ENCODE peak calls at places on chromosome 2, in ten cellular contexts. One of them, this sample, is unnamed.

GRCh38 chr2:238238766-238239551 is 879 bp downstream of the HES6 start:
- DNase-seq in endothelial cell of umbilical vein: no peak
- DNase-seq in HAP-1: peak; percentile 65
- DNase-seq in AG04449: no peak
- DNase-seq in thyroid gland: peak; percentile 19
- DNase-seq in heart left ventricle: peak; percentile 59
- DNase-seq in GM12865: no peak
- DNase-seq in neural progenitor cell: peak; percentile 49
- DNase-seq in effector memory CD4-positive, alpha-beta T cell: no peak
- DNase-seq in astrocyte of the spinal cord: no peak
- DNase-seq in this sample: peak; percentile 41

GRCh38 chr2:191571163-191571769 is 106.7 kb upstream of the NABP1 start:
- DNase-seq in endothelial cell of umbilical vein: peak; percentile 65
- DNase-seq in HAP-1: peak; percentile 10
- DNase-seq in AG04449: no peak
- DNase-seq in thyroid gland: no peak
- DNase-seq in heart left ventricle: no peak
- DNase-seq in GM12865: peak; percentile 63
- DNase-seq in neural progenitor cell: peak; percentile 48
- DNase-seq in effector memory CD4-positive, alpha-beta T cell: no peak
- DNase-seq in astrocyte of the spinal cord: peak; percentile 70
- DNase-seq in this sample: no peak

GRCh38 chr2:176999331-176999730 is 213.3 kb upstream of the HNRNPA3 start:
- DNase-seq in endothelial cell of umbilical vein: no peak
- DNase-seq in HAP-1: no peak
- DNase-seq in AG04449: no peak
- DNase-seq in thyroid gland: peak; percentile 7
- DNase-seq in heart left ventricle: no peak
- DNase-seq in GM12865: peak; percentile 69
- DNase-seq in neural progenitor cell: no peak
- DNase-seq in effector memory CD4-positive, alpha-beta T cell: no peak
- DNase-seq in astrocyte of the spinal cord: peak; percentile 62
- DNase-seq in this sample: no peak

GRCh38 chr2:207156451-207157161 is 9.1 kb downstream of the KLF7 start:
- DNase-seq in endothelial cell of umbilical vein: no peak
- DNase-seq in HAP-1: no peak
- DNase-seq in AG04449: no peak
- DNase-seq in thyroid gland: no peak
- DNase-seq in heart left ventricle: no peak
- DNase-seq in GM12865: peak; percentile 64
- DNase-seq in neural progenitor cell: no peak
- DNase-seq in effector memory CD4-positive, alpha-beta T cell: no peak
- DNase-seq in astrocyte of the spinal cord: peak; percentile 53
- DNase-seq in this sample: no peak

GRCh38 chr2:147255812-147256211 is 589.0 kb upstream of the ACVR2A start:
- DNase-seq in endothelial cell of umbilical vein: no peak
- DNase-seq in HAP-1: no peak
- DNase-seq in AG04449: no peak
- DNase-seq in thyroid gland: no peak
- DNase-seq in heart left ventricle: peak; percentile 22
- DNase-seq in GM12865: no peak
- DNase-seq in neural progenitor cell: peak; percentile 6
- DNase-seq in effector memory CD4-positive, alpha-beta T cell: no peak
- DNase-seq in astrocyte of the spinal cord: no peak
- DNase-seq in this sample: peak; percentile 59

GRCh38 chr2:53970898-53971681 is at the start of gene PSME4:
- DNase-seq in endothelial cell of umbilical vein: peak; percentile 90
- DNase-seq in HAP-1: peak; percentile 96
- DNase-seq in AG04449: no peak
- DNase-seq in thyroid gland: peak; percentile 94
- DNase-seq in heart left ventricle: peak; percentile 97
- DNase-seq in GM12865: peak; percentile 93
- DNase-seq in neural progenitor cell: peak; percentile 96
- DNase-seq in effector memory CD4-positive, alpha-beta T cell: peak; percentile 86
- DNase-seq in astrocyte of the spinal cord: peak; percentile 89
- DNase-seq in this sample: peak; percentile 95

GRCh38 chr2:80969900-80970299 is 665.3 kb upstream of the LRRTM1 start:
- DNase-seq in endothelial cell of umbilical vein: no peak
- DNase-seq in HAP-1: no peak
- DNase-seq in AG04449: no peak
- DNase-seq in thyroid gland: no peak
- DNase-seq in heart left ventricle: no peak
- DNase-seq in GM12865: no peak
- DNase-seq in neural progenitor cell: no peak
- DNase-seq in effector memory CD4-positive, alpha-beta T cell: no peak
- DNase-seq in astrocyte of the spinal cord: no peak
- DNase-seq in this sample: no peak

GRCh38 chr2:27171351-27171848 is 22.6 kb downstream of the TCF23 start:
- DNase-seq in endothelial cell of umbilical vein: no peak
- DNase-seq in HAP-1: no peak
- DNase-seq in AG04449: no peak
- DNase-seq in thyroid gland: no peak
- DNase-seq in heart left ventricle: no peak
- DNase-seq in GM12865: no peak
- DNase-seq in neural progenitor cell: no peak
- DNase-seq in effector memory CD4-positive, alpha-beta T cell: no peak
- DNase-seq in astrocyte of the spinal cord: no peak
- DNase-seq in this sample: no peak

DNA sequence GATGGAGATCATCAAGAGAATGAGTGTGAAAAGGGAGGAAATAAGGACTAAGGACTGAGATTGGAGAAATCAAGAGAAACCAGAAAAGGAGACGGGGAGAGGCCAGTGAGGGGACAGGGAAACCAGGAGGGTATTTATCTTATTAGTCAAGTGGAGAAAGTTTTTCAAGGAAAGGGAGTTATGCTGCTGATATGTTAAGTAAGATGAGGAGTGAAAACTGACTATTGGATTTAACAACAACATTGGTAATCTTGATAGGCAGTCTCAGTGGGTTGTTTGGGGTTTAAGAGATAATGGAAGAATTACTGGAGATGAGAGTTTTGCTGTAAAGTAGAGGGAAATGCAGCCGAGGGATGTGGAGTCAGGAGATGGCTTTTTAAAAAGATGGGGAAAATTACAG is 30.6 kb downstream of the PIKFYVE start:
- DNase-seq in endothelial cell of umbilical vein: no peak
- DNase-seq in HAP-1: no peak
- DNase-seq in AG04449: no peak
- DNase-seq in thyroid gland: no peak
- DNase-seq in heart left ventricle: no peak
- DNase-seq in GM12865: no peak
- DNase-seq in neural progenitor cell: no peak
- DNase-seq in effector memory CD4-positive, alpha-beta T cell: no peak
- DNase-seq in astrocyte of the spinal cord: no peak
- DNase-seq in this sample: no peak
- H3K4me3 ChIP-seq in endothelial cell of umbilical vein: no peak overlapping the region
- H3K4me3 ChIP-seq in HAP-1: no peak overlapping the region
- H3K4me3 ChIP-seq in AG04449: no peak overlapping the region
- H3K4me3 ChIP-seq in thyroid gland: no peak overlapping the region
- H3K4me3 ChIP-seq in heart left ventricle: no peak overlapping the region
- H3K4me3 ChIP-seq in GM12865: no peak overlapping the region
- H3K4me3 ChIP-seq in neural progenitor cell: no peak overlapping the region
- H3K4me3 ChIP-seq in effector memory CD4-positive, alpha-beta T cell: no peak overlapping the region
- H3K4me3 ChIP-seq in astrocyte of the spinal cord: no peak overlapping the region
- H3K4me3 ChIP-seq in this sample: no peak overlapping the region

GRCh38 chr2:105795575-105795934 is 50.8 kb downstream of the NCK2 start:
- DNase-seq in endothelial cell of umbilical vein: peak; percentile 38
- DNase-seq in HAP-1: peak; percentile 51
- DNase-seq in AG04449: no peak
- DNase-seq in thyroid gland: no peak
- DNase-seq in heart left ventricle: no peak
- DNase-seq in GM12865: peak; percentile 54
- DNase-seq in neural progenitor cell: no peak
- DNase-seq in effector memory CD4-positive, alpha-beta T cell: peak; percentile 34
- DNase-seq in astrocyte of the spinal cord: no peak
- DNase-seq in this sample: no peak
- H3K4me3 ChIP-seq in endothelial cell of umbilical vein: no peak overlapping the region
- H3K4me3 ChIP-seq in HAP-1: no peak overlapping the region
- H3K4me3 ChIP-seq in AG04449: no peak overlapping the region
- H3K4me3 ChIP-seq in thyroid gland: no peak overlapping the region
- H3K4me3 ChIP-seq in heart left ventricle: no peak overlapping the region
- H3K4me3 ChIP-seq in GM12865: peak overlapping the region; percentile 61
- H3K4me3 ChIP-seq in neural progenitor cell: no peak overlapping the region
- H3K4me3 ChIP-seq in effector memory CD4-positive, alpha-beta T cell: peak overlapping the region; percentile 33
- H3K4me3 ChIP-seq in astrocyte of the spinal cord: no peak overlapping the region
- H3K4me3 ChIP-seq in this sample: no peak overlapping the region

GRCh38 chr2:70730730-70731129 is 37.3 kb downstream of the ADD2 start:
- DNase-seq in endothelial cell of umbilical vein: no peak
- DNase-seq in HAP-1: no peak
- DNase-seq in AG04449: no peak
- DNase-seq in thyroid gland: no peak
- DNase-seq in heart left ventricle: no peak
- DNase-seq in GM12865: no peak
- DNase-seq in neural progenitor cell: no peak
- DNase-seq in effector memory CD4-positive, alpha-beta T cell: no peak
- DNase-seq in astrocyte of the spinal cord: no peak
- DNase-seq in this sample: no peak

GRCh38 chr2:70738159-70738558 is 29.8 kb downstream of the ADD2 start:
- DNase-seq in endothelial cell of umbilical vein: no peak
- DNase-seq in HAP-1: no peak
- DNase-seq in AG04449: no peak
- DNase-seq in thyroid gland: no peak
- DNase-seq in heart left ventricle: no peak
- DNase-seq in GM12865: no peak
- DNase-seq in neural progenitor cell: no peak
- DNase-seq in effector memory CD4-positive, alpha-beta T cell: no peak
- DNase-seq in astrocyte of the spinal cord: no peak
- DNase-seq in this sample: no peak

GRCh38 chr2:70732736-70733427 is 35.1 kb downstream of the ADD2 start:
- DNase-seq in endothelial cell of umbilical vein: no peak
- DNase-seq in HAP-1: no peak
- DNase-seq in AG04449: no peak
- DNase-seq in thyroid gland: no peak
- DNase-seq in heart left ventricle: no peak
- DNase-seq in GM12865: no peak
- DNase-seq in neural progenitor cell: no peak
- DNase-seq in effector memory CD4-positive, alpha-beta T cell: no peak
- DNase-seq in astrocyte of the spinal cord: no peak
- DNase-seq in this sample: no peak

GRCh38 chr2:70735065-70735464 is 32.9 kb downstream of the ADD2 start:
- DNase-seq in endothelial cell of umbilical vein: no peak
- DNase-seq in HAP-1: no peak
- DNase-seq in AG04449: no peak
- DNase-seq in thyroid gland: no peak
- DNase-seq in heart left ventricle: no peak
- DNase-seq in GM12865: no peak
- DNase-seq in neural progenitor cell: no peak
- DNase-seq in effector memory CD4-positive, alpha-beta T cell: no peak
- DNase-seq in astrocyte of the spinal cord: no peak
- DNase-seq in this sample: no peak

GRCh38 chr2:70733428-70734185 is 34.4 kb downstream of the ADD2 start:
- DNase-seq in endothelial cell of umbilical vein: no peak
- DNase-seq in HAP-1: no peak
- DNase-seq in AG04449: no peak
- DNase-seq in thyroid gland: no peak
- DNase-seq in heart left ventricle: no peak
- DNase-seq in GM12865: no peak
- DNase-seq in neural progenitor cell: peak; percentile 58
- DNase-seq in effector memory CD4-positive, alpha-beta T cell: no peak
- DNase-seq in astrocyte of the spinal cord: no peak
- DNase-seq in this sample: no peak
- H3K4me3 ChIP-seq in endothelial cell of umbilical vein: no peak overlapping the region
- H3K4me3 ChIP-seq in HAP-1: no peak overlapping the region
- H3K4me3 ChIP-seq in AG04449: no peak overlapping the region
- H3K4me3 ChIP-seq in thyroid gland: no peak overlapping the region
- H3K4me3 ChIP-seq in heart left ventricle: no peak overlapping the region
- H3K4me3 ChIP-seq in GM12865: no peak overlapping the region
- H3K4me3 ChIP-seq in neural progenitor cell: peak overlapping the region; percentile 11
- H3K4me3 ChIP-seq in effector memory CD4-positive, alpha-beta T cell: no peak overlapping the region
- H3K4me3 ChIP-seq in astrocyte of the spinal cord: no peak overlapping the region
- H3K4me3 ChIP-seq in this sample: no peak overlapping the region

DNA sequence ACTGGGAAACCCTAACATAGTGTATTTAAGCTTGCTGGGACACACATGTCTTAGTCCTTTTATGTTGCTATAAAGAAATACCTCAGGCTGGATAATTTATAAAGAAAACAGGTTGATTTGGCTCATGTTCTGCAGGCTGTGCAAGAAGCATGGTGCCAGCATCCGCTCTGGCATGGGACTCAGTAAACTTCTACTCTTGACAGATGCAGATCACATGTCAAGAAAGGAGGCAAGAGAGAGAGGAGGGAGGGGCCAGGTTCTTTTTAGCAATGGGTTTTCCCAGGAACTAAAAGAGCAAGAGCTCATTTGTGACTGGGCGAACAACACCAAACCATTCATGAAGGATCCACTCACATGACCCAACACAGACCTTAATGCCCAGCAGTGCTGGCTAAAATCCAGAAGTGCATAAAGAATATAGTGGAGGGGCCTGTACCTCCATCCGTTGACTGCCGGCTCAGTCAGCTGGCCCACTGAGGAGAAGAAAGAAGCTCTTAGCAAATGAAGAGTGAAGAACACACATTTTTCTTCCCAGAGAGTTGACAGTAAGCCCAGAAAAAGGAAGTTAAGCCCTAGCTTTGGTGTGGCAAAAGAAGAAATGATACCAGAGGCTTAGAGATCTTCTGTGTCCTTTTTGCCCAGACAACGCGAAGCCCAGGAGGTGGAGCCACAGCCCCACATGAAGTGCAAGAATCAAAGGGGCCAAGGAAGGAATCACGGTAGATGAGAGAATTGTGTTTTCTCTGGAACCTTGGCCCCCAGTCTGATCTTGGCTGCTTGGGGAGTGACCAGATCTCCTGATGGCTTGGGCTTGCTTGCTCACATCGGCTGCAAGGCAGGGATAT is 183.5 kb upstream of the FAM98A start:
- DNase-seq in endothelial cell of umbilical vein: no peak
- DNase-seq in HAP-1: no peak
- DNase-seq in AG04449: no peak
- DNase-seq in thyroid gland: no peak
- DNase-seq in heart left ventricle: no peak
- DNase-seq in GM12865: no peak
- DNase-seq in neural progenitor cell: peak; percentile 39
- DNase-seq in effector memory CD4-positive, alpha-beta T cell: no peak
- DNase-seq in astrocyte of the spinal cord: no peak
- DNase-seq in this sample: no peak
- H3K4me3 ChIP-seq in endothelial cell of umbilical vein: no peak overlapping the region
- H3K4me3 ChIP-seq in HAP-1: no peak overlapping the region
- H3K4me3 ChIP-seq in AG04449: no peak overlapping the region
- H3K4me3 ChIP-seq in thyroid gland: no peak overlapping the region
- H3K4me3 ChIP-seq in heart left ventricle: no peak overlapping the region
- H3K4me3 ChIP-seq in GM12865: no peak overlapping the region
- H3K4me3 ChIP-seq in neural progenitor cell: no peak overlapping the region
- H3K4me3 ChIP-seq in effector memory CD4-positive, alpha-beta T cell: no peak overlapping the region
- H3K4me3 ChIP-seq in astrocyte of the spinal cord: no peak overlapping the region
- H3K4me3 ChIP-seq in this sample: no peak overlapping the region

GRCh38 chr2:45342-46130 is 769 bp downstream of the FAM110C start:
- DNase-seq in endothelial cell of umbilical vein: no peak
- DNase-seq in HAP-1: no peak
- DNase-seq in AG04449: no peak
- DNase-seq in thyroid gland: peak; percentile 66
- DNase-seq in heart left ventricle: no peak
- DNase-seq in GM12865: no peak
- DNase-seq in neural progenitor cell: peak; percentile 25
- DNase-seq in effector memory CD4-positive, alpha-beta T cell: no peak
- DNase-seq in astrocyte of the spinal cord: no peak
- DNase-seq in this sample: peak; percentile 43
- H3K4me3 ChIP-seq in endothelial cell of umbilical vein: no peak overlapping the region
- H3K4me3 ChIP-seq in HAP-1: no peak overlapping the region
- H3K4me3 ChIP-seq in AG04449: no peak overlapping the region
- H3K4me3 ChIP-seq in thyroid gland: peak overlapping the region; percentile 52
- H3K4me3 ChIP-seq in heart left ventricle: peak overlapping the region; percentile 47
- H3K4me3 ChIP-seq in GM12865: no peak overlapping the region
- H3K4me3 ChIP-seq in neural progenitor cell: peak overlapping the region; percentile 63
- H3K4me3 ChIP-seq in effector memory CD4-positive, alpha-beta T cell: peak overlapping the region; percentile 71
- H3K4me3 ChIP-seq in astrocyte of the spinal cord: no peak overlapping the region
- H3K4me3 ChIP-seq in this sample: peak overlapping the region; percentile 35